ENCODE peak calls at places on chromosome 11, in four cellular contexts. Y is endothelial cell, A is osteocyte, O is left ventricle myocardium inferior. L is an unnamed sample.
A peak's percentile ranks its signal among the peaks of the same experiment; 100 is the strongest.

GRCh38 chr11:118923721-118924587 is 1.8 kb downstream of the BCL9L start:
- DNase-seq in A (no peak), Y (no peak), O (no peak), L (no peak)

GRCh38 chr11:76783294-76783900 is at the start of gene TSKU:
- DNase-seq in A (no peak), Y (no peak), O (no peak), L (no peak)

GRCh38 chr11:73636249-73636648 is 10.1 kb upstream of the PLEKHB1 start:
- DNase-seq in O (no peak), A (no peak), Y (no peak), L (no peak)

GRCh38 chr11:10601722-10602281 is 33.3 kb upstream of the LYVE1 start:
- DNase-seq in O (peak; percentile 47), Y (no peak), A (no peak), L (no peak)

GRCh38 chr11:129895126-129896041 is at the start of gene NFRKB:
- DNase-seq in Y (peak; percentile 92), O (peak; percentile 89), A (peak; percentile 95), L (peak; percentile 92)

GRCh38 chr11:128018692-128019091 is 568.7 kb downstream of the ETS1 start:
- DNase-seq in O (no peak), Y (no peak), A (no peak), L (no peak)

GRCh38 chr11:13962562-13963168 is at the start of gene SPON1:
- DNase-seq in Y (peak; percentile 79), O (peak; percentile 46), A (no peak), L (peak; percentile 58)

GRCh38 chr11:124882339-124883071 is 15.2 kb downstream of the ROBO4 start:
- DNase-seq in A (no peak), O (no peak), Y (no peak), L (no peak)

GRCh38 chr11:41849250-41849649 is 389.8 kb upstream of the LRRC4C start:
- DNase-seq in A (no peak), O (no peak), Y (no peak), L (no peak)

GRCh38 chr11:41848349-41848748 is 388.9 kb upstream of the LRRC4C start:
- DNase-seq in A (no peak), Y (no peak), O (no peak), L (no peak)

GRCh38 chr11:41842673-41843072 is 383.2 kb upstream of the LRRC4C start:
- DNase-seq in A (no peak), O (no peak), Y (no peak), L (no peak)

GRCh38 chr11:41845066-41845465 is 385.6 kb upstream of the LRRC4C start:
- DNase-seq in Y (no peak), O (no peak), A (no peak), L (no peak)
- TF ChIP-seq CTCF in Y (no peak), O (no peak), A (no peak), L (no peak)

GRCh38 chr11:86869966-86870570 is 69.7 kb downstream of the PRSS23 start:
- DNase-seq in Y (peak; percentile 70), O (peak; percentile 49), A (no peak), L (peak; percentile 17)
- TF ChIP-seq CTCF in Y (peak; percentile 91), O (peak; percentile 82), A (peak; percentile 86), L (peak; percentile 88)

GRCh38 chr11:19679952-19680823 is 32.4 kb upstream of the NAV2 start:
- DNase-seq in Y (no peak), A (peak; percentile 87), O (peak; percentile 82), L (no peak)
- TF ChIP-seq CTCF in Y (no peak), A (no peak), O (peak; percentile 20), L (no peak)

GRCh38 chr11:25734592-25735211 is 597.2 kb upstream of the ANO3 start:
- DNase-seq in Y (peak; percentile 30), A (no peak), O (no peak), L (no peak)
- TF ChIP-seq CTCF in Y (peak; percentile 47), A (peak; percentile 61), O (peak; percentile 41), L (peak; percentile 61)

DNA sequence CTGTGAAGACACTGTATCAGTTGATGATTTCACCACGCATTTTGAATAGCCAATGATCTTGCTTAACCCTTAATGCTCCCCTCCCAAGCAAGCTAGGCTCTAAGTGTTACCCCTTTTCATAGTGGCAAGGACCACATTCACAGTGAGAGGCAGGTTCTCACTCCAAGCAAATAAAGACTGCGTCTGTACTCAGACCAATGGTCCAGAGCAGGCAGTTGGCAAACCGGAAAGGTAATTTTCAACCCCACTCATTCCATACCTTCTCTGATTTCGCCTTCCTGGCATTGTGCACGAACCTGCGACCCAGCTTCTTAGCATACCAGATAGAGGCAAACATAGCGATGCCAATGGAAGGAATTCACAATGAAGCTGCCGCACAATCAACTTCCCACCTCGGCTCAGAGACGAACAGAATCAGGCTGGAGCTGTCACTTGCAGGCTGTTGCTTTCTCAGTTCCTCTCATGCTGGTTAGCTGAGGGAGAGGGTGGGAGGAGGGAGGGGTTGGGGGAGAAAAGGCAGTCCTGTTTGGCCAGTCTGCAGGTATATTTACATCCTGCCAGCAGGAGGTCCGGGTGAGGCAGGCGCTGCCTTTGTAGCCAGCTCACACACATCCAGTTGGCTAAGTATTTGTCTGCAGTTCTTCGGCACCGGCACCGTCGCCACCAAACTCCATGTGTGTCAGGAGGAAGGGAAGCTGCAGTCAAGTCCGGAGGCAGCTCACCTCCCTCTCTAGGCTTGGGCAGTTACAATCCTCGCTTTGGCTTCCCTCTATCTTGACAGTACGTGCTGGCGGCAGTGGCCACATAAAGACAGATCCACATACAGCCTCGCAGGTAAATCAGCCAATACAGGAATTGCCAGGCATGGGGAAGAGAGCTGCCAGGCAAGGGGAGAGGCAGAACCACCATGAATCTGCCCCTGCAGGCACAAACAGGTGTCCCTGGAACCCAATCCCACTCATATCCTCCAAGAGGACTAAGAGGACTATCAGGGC is 1151.3 kb upstream of the CCDC90B start:
- DNase-seq in A (no peak), O (no peak), Y (peak; percentile 18), L (peak; percentile 48)
- TF ChIP-seq CTCF in A (no peak), O (no peak), Y (no peak), L (peak; percentile 49)

GRCh38 chr11:5719703-5720495 is 16.3 kb upstream of the OR56B1 start:
- DNase-seq in O (no peak), Y (no peak), A (no peak), L (no peak)
- TF ChIP-seq CTCF in O (no peak), Y (no peak), A (no peak), L (no peak)

GRCh38 chr11:81345609-81346008 is 1388.1 kb downstream of the FAM181B start:
- DNase-seq in Y (no peak), A (no peak), O (no peak), L (no peak)
- TF ChIP-seq CTCF in Y (no peak), A (no peak), O (no peak), L (no peak)

DNA sequence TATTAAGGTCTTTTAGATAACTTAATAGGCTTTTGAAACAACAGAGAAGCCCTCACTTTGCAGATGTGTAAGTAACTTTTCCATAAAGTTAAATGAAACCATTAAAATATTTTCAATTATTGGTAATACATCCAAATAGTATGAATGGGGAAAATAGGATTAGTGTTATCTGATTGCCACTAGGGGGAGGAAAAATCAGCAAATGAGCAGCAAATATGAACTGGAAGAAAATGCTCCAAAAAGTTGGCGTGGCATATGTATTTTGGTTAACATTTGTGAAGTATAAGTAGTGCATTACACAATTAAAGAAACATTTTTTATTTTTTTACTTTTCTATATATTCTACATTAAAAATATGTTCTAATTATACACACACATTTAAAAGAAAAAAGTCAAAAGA is 259.8 kb upstream of the ANO5 start:
- DNase-seq in O (no peak), A (no peak), Y (no peak), L (no peak)
- TF ChIP-seq CTCF in O (peak; percentile 51), A (peak; percentile 34), Y (peak; percentile 73), L (peak; percentile 61)